ENCODE peak calls at places on chromosome 20, in four cellular contexts. U is adrenal gland, M is stomach, Q is H1. Y is an unnamed sample.
A peak's percentile ranks its signal among the peaks of the same experiment; 100 is the strongest.

GRCh38 chr20:60222497-60222896 is 264.3 kb downstream of the CDH26 start:
- DNase-seq in U (no peak), Q (no peak), M (no peak), Y (no peak)

GRCh38 chr20:32251470-32251869 is 26.0 kb upstream of the KIF3B start:
- DNase-seq in M (no peak), U (no peak), Q (no peak), Y (no peak)

GRCh38 chr20:45826381-45827019 is 612 bp downstream of the TNNC2 start:
- DNase-seq in M (no peak), U (peak; percentile 62), Q (no peak), Y (no peak)

GRCh38 chr20:10812738-10813327 is 139.0 kb upstream of the JAG1 start:
- DNase-seq in Q (no peak), U (no peak), M (no peak), Y (no peak)

GRCh38 chr20:23407770-23408467 is 13.4 kb downstream of the NAPB start:
- DNase-seq in M (no peak), Q (no peak), U (no peak), Y (no peak)

GRCh38 chr20:50728981-50729874 is 2.2 kb upstream of the PARD6B start:
- DNase-seq in M (peak; percentile 75), U (no peak), Q (peak; percentile 39), Y (no peak)

GRCh38 chr20:47481330-47482216 is 20.1 kb upstream of the NCOA3 start:
- DNase-seq in Q (no peak), M (no peak), U (no peak), Y (no peak)

GRCh38 chr20:6767536-6768227 is at the start of gene BMP2:
- DNase-seq in Q (peak; percentile 78), U (peak; percentile 25), M (peak; percentile 70), Y (peak; percentile 50)

GRCh38 chr20:20096421-20096820 is 44.1 kb downstream of the CFAP61 start:
- DNase-seq in M (no peak), Q (no peak), U (no peak), Y (no peak)

GRCh38 chr20:43915209-43916072 is 789 bp downstream of the TOX2 start:
- DNase-seq in M (no peak), Q (peak; percentile 78), U (no peak), Y (no peak)

GRCh38 chr20:11935754-11936551 is 18.3 kb downstream of the BTBD3 start:
- DNase-seq in U (no peak), Q (no peak), M (no peak), Y (no peak)

GRCh38 chr20:35583636-35584560 is 31.7 kb upstream of the SPAG4 start:
- DNase-seq in U (no peak), Q (no peak), M (no peak), Y (no peak)

GRCh38 chr20:8432435-8433148 is 300.5 kb downstream of the PLCB1 start:
- DNase-seq in Q (no peak), U (no peak), M (no peak), Y (no peak)

DNA sequence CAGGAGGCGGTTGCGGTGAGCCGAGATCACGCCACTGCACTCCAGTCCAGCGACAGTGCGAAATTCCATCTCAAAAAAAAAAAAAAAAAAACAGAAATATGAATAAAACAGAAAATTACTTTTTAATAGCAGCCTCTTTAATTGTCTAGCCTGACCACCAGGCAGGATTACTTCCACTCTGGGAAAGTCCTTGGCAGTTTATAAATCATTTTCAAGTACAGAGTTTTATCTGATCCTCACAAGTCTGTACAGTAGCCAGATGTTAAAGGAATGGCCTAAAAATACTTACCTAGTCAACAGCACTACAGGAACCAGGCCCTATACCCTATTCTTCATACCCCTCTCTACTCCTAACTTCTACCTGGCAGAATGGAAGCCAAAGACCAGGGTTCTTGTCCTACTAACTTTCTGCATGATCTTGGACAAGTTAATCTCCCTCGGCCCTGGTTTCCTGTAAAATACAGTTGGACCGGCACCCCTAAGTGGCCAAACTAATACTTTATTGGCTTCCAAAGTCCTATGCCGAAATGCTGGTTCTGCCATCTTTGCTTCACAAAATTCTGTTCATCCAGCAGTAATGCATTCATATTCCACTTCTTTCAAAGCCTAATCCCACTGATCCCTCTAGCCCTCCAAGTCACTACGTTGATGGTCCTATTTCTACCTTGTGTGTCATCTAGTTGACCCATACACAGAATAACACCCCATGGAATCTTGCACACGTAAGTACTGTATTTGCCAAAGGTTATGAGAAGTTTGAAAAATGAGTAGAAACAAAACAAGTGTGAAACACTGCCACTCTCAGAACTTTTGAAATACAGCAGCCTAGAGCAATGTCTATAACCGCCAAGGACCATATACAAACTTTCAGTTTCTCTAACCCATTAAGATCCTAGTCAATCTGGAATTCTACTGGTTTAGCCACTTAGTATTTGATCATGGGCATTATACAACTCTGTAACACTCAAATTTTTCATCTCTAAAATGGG is 1.7 kb downstream of the EIF2S2 start:
- DNase-seq in M (no peak), Q (no peak), U (no peak), Y (no peak)
- H3K36me3 ChIP-seq in M (no peaks in the 10 kb centered on the region), Q (peaks cover 1% of the 10 kb centered on the region), U (no peaks in the 10 kb centered on the region), Y (no peaks in the 10 kb centered on the region)

GRCh38 chr20:15899972-15900371 is 673.3 kb downstream of the KIF16B start:
- DNase-seq in U (no peak), M (no peak), Q (no peak), Y (no peak)

GRCh38 chr20:15900443-15900842 is 672.8 kb downstream of the KIF16B start:
- DNase-seq in U (no peak), Q (no peak), M (no peak), Y (no peak)

GRCh38 chr20:15905661-15906060 is 667.6 kb downstream of the KIF16B start:
- DNase-seq in U (no peak), Q (no peak), M (no peak), Y (no peak)

GRCh38 chr20:15902493-15902892 is 670.8 kb downstream of the KIF16B start:
- DNase-seq in U (no peak), Q (peak; percentile 59), M (no peak), Y (no peak)
- TF ChIP-seq POLR2A in U (no peak), Q (no peak), M (no peak), Y (no peak)

DNA sequence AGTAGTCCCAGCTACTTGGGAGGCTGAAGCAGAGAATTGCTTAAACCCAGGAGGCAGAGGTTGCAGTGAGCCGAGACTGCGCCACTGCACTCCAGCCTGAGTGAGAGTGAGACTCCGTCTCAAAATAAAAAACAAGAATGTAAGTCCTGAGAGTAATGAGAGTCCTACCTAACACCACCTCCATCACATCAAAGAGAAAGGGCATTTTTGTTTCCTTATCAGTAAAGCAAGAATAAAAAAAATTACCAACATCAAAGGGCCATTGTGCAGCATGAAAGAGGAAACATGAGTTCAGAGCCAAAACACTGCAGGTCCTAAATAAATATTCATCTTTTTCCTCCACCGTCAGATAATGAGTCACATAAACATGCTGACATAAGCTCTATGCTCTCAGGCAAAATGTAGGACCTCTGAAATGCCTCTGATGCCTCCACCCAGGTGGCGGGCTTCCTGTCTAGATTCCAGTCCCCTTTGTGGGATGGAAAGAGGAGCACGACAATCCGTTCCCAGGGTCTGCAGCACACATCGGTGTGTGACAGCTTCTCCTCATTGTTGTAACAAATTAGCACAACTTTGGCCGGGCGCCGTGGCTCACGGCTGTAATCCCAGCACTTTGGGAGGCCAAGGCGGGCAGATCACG is 7.2 kb downstream of the ATP9A start:
- DNase-seq in U (no peak), Q (no peak), M (no peak), Y (no peak)
- H3K4me3 ChIP-seq in U (no peak overlapping the region), Q (no peak overlapping the region), M (no peak overlapping the region), Y (no peak overlapping the region)

GRCh38 chr20:48970681-48971370 is 49.3 kb downstream of the ARFGEF2 start:
- DNase-seq in Q (no peak), M (no peak), U (peak; percentile 66), Y (no peak)

GRCh38 chr20:48971956-48972355 is 50.4 kb downstream of the ARFGEF2 start:
- DNase-seq in M (no peak), Q (no peak), U (no peak), Y (no peak)

GRCh38 chr20:48975955-48976354 is 54.4 kb downstream of the ARFGEF2 start:
- DNase-seq in M (no peak), Q (no peak), U (peak; percentile 89), Y (no peak)

GRCh38 chr20:48972816-48973215 is 51.3 kb downstream of the ARFGEF2 start:
- DNase-seq in Q (no peak), U (no peak), M (no peak), Y (no peak)
- H3K36me3 ChIP-seq in Q (peaks cover 32% of the 10 kb centered on the region), U (no peaks in the 10 kb centered on the region), M (peaks cover 60% of the 10 kb centered on the region), Y (no peaks in the 10 kb centered on the region)

GRCh38 chr20:37810027-37810426 is 92.9 kb upstream of the VSTM2L start:
- DNase-seq in Q (no peak), M (no peak), U (no peak), Y (no peak)
- TF ChIP-seq POLR2A in Q (no peak), M (no peak), U (no peak), Y (no peak)

GRCh38 chr20:4134861-4135379 is 119.6 kb upstream of the RNF24 start:
- DNase-seq in U (no peak), Q (no peak), M (peak; percentile 45), Y (no peak)

GRCh38 chr20:4132956-4133355 is 117.6 kb upstream of the RNF24 start:
- DNase-seq in M (no peak), Q (no peak), U (no peak), Y (no peak)

GRCh38 chr20:4134355-4134834 is 119.0 kb upstream of the RNF24 start:
- DNase-seq in M (peak; percentile 21), U (no peak), Q (no peak), Y (no peak)

GRCh38 chr20:4131911-4132310 is 116.6 kb upstream of the RNF24 start:
- DNase-seq in Q (no peak), U (no peak), M (no peak), Y (no peak)

GRCh38 chr20:4130404-4131189 is 115.2 kb upstream of the RNF24 start:
- DNase-seq in M (no peak), U (no peak), Q (no peak), Y (no peak)
- H3K4me3 ChIP-seq in M (no peak overlapping the region), U (no peak overlapping the region), Q (no peak overlapping the region), Y (no peak overlapping the region)